ENCODE peak calls at places on chromosomes 5 and 9, in six cellular contexts. One of them, this sample, is unnamed.

GRCh38 chr5:143314123-143314522 is 89.4 kb downstream of the NR3C1 start:
- DNase-seq in adipocyte: no peak
- DNase-seq in SJSA1: no peak
- DNase-seq in COR-L47: no peak
- DNase-seq in uterus: no peak
- DNase-seq in neural crest cell: no peak
- DNase-seq in this sample: no peak

GRCh38 chr9:124733964-124734740 is 37.0 kb downstream of the NR6A1 start:
- DNase-seq in adipocyte: no peak
- DNase-seq in SJSA1: no peak
- DNase-seq in COR-L47: no peak
- DNase-seq in uterus: no peak
- DNase-seq in neural crest cell: no peak
- DNase-seq in this sample: no peak

GRCh38 chr5:77869115-77869798 is 93.1 kb upstream of the TBCA start:
- DNase-seq in adipocyte: no peak
- DNase-seq in SJSA1: no peak
- DNase-seq in COR-L47: peak; percentile 74
- DNase-seq in uterus: no peak
- DNase-seq in neural crest cell: no peak
- DNase-seq in this sample: no peak

GRCh38 chr9:90826326-90827020 is 24.9 kb downstream of the SYK start:
- DNase-seq in adipocyte: no peak
- DNase-seq in SJSA1: no peak
- DNase-seq in COR-L47: no peak
- DNase-seq in uterus: no peak
- DNase-seq in neural crest cell: no peak
- DNase-seq in this sample: no peak

GRCh38 chr9:100355561-100355960 is 2.8 kb upstream of the TEX10 start:
- DNase-seq in adipocyte: no peak
- DNase-seq in SJSA1: no peak
- DNase-seq in COR-L47: no peak
- DNase-seq in uterus: no peak
- DNase-seq in neural crest cell: no peak
- DNase-seq in this sample: peak; percentile 54

GRCh38 chr5:119131530-119132313 is 60.8 kb downstream of the DMXL1 start:
- DNase-seq in adipocyte: no peak
- DNase-seq in SJSA1: no peak
- DNase-seq in COR-L47: no peak
- DNase-seq in uterus: no peak
- DNase-seq in neural crest cell: no peak
- DNase-seq in this sample: no peak

GRCh38 chr9:127166651-127167524 is 44.5 kb upstream of the ANGPTL2 start:
- DNase-seq in adipocyte: no peak
- DNase-seq in SJSA1: no peak
- DNase-seq in COR-L47: no peak
- DNase-seq in uterus: no peak
- DNase-seq in neural crest cell: no peak
- DNase-seq in this sample: no peak

GRCh38 chr9:20382460-20383071 is 239.7 kb downstream of the MLLT3 start:
- DNase-seq in adipocyte: peak; percentile 72
- DNase-seq in SJSA1: no peak
- DNase-seq in COR-L47: no peak
- DNase-seq in uterus: no peak
- DNase-seq in neural crest cell: no peak
- DNase-seq in this sample: no peak

GRCh38 chr5:111072949-111073682 is 1.6 kb downstream of the TSLP start:
- DNase-seq in adipocyte: peak; percentile 65
- DNase-seq in SJSA1: peak; percentile 73
- DNase-seq in COR-L47: no peak
- DNase-seq in uterus: peak; percentile 20
- DNase-seq in neural crest cell: peak; percentile 16
- DNase-seq in this sample: peak; percentile 23

GRCh38 chr9:96619491-96620154 is at the start of gene CDC14B:
- DNase-seq in adipocyte: peak; percentile 95
- DNase-seq in SJSA1: peak; percentile 88
- DNase-seq in COR-L47: peak; percentile 60
- DNase-seq in uterus: peak; percentile 78
- DNase-seq in neural crest cell: peak; percentile 90
- DNase-seq in this sample: peak; percentile 54

GRCh38 chr5:42491699-42492098 is 68.5 kb downstream of the GHR start:
- DNase-seq in adipocyte: no peak
- DNase-seq in SJSA1: no peak
- DNase-seq in COR-L47: no peak
- DNase-seq in uterus: no peak
- DNase-seq in neural crest cell: no peak
- DNase-seq in this sample: no peak

GRCh38 chr9:137396227-137396626 is 26.7 kb downstream of the EXD3 start:
- DNase-seq in adipocyte: peak; percentile 54
- DNase-seq in SJSA1: no peak
- DNase-seq in COR-L47: no peak
- DNase-seq in uterus: no peak
- DNase-seq in neural crest cell: no peak
- DNase-seq in this sample: no peak

This sample was measured in HL-60.